ENCODE peak calls at places on chromosomes 4 and X, in four cellular contexts. B is A549, P is sigmoid colon, L is H1. T is an unnamed sample.

GRCh38 chrX:31459361-31459760 is 387.5 kb upstream of the FTHL17 start:
- DNase-seq in B (no peak), P (no peak), L (no peak), T (no peak)

GRCh38 chrX:3697220-3697684 is 16.2 kb downstream of the PRKX start:
- DNase-seq in B (no peak), P (no peak), L (no peak), T (no peak)

GRCh38 chrX:45230410-45230809 is 29.7 kb upstream of the DIPK2B start:
- DNase-seq in B (no peak), P (no peak), L (no peak), T (no peak)

GRCh38 chr4:140066031-140066930 is 87.7 kb downstream of the MAML3 start:
- DNase-seq in B (no peak), P (no peak), L (no peak), T (no peak)

GRCh38 chr4:16122225-16122624 is 38.4 kb upstream of the PROM1 start:
- DNase-seq in B (no peak), P (no peak), L (no peak), T (no peak)

GRCh38 chrX:132710756-132711155 is 221.9 kb upstream of the MBNL3 start:
- DNase-seq in B (no peak), P (no peak), L (no peak), T (no peak)

GRCh38 chrX:22969416-22969815 is 30.3 kb upstream of the DDX53 start:
- DNase-seq in B (no peak), P (no peak), L (no peak), T (no peak)

GRCh38 chrX:105822138-105823091 is at the start of gene NRK:
- DNase-seq in B (no peak), P (peak), L (peak), T (no peak)

GRCh38 chr4:175986-176385 is 51.7 kb downstream of the ZNF718 start:
- DNase-seq in B (no peak), P (no peak), L (no peak), T (no peak)

GRCh38 chr4:135144498-135144897 is 942.9 kb upstream of the PABPC4L start:
- DNase-seq in B (no peak), P (no peak), L (no peak), T (no peak)
- TF ChIP-seq EP300 in B (no peak), P (no peak), L (no peak), T (no peak)

DNA sequence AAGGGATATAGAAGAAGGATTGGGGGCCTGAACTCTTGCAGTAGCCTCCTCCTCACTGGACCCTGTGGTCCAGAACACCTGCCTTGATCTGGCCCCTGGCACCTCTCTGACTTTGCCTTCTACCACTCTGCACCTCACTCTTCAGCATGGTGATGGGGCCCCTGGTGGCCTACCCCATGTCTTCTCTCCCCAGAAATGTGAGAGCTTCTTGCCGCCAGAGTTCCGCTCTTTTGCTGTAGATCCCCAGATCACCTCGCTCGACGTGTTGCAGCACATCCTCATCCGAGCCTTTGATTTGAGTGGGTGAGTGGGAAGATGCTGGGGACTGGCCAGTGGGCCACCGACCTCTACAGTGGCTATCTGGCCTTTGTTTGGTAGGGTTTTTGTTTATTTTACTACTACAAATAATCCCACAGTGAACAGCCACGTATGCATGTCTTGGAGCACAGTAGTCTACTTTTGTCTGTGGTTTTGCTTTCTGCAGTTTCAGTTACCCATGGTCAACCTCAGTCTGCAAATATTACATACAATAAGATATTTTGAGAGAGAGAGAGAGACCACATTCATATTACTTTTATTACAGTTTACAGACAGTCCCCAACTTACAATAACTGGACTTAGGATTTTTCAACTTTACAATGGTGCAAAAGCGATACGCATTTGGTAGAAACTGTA is 1.8 kb downstream of the TBC1D25 start:
- DNase-seq in B (no peak), P (peak), L (no peak), T (no peak)
- TF ChIP-seq CTCF in B (no peak), P (no peak), L (no peak), T (no peak)

GRCh38 chr4:10115657-10116624 is 658 bp downstream of the WDR1 start:
- DNase-seq in B (peak), P (no peak), L (peak), T (peak)

GRCh38 chr4:10117424-10118354 is 1.1 kb upstream of the WDR1 start:
- DNase-seq in B (no peak), P (peak), L (peak), T (peak)

GRCh38 chr4:10115271-10115656 is 1.3 kb downstream of the WDR1 start:
- DNase-seq in B (no peak), P (no peak), L (peak), T (peak)

GRCh38 chr4:10118355-10119004 is 1.9 kb upstream of the WDR1 start:
- DNase-seq in B (no peak), P (no peak), L (no peak), T (no peak)

GRCh38 chr4:10116625-10117423 is at the start of gene WDR1:
- DNase-seq in B (peak), P (peak), L (peak), T (peak)
- TF ChIP-seq POLR2A in B (peak), P (peak), L (no peak), T (peak)

DNA sequence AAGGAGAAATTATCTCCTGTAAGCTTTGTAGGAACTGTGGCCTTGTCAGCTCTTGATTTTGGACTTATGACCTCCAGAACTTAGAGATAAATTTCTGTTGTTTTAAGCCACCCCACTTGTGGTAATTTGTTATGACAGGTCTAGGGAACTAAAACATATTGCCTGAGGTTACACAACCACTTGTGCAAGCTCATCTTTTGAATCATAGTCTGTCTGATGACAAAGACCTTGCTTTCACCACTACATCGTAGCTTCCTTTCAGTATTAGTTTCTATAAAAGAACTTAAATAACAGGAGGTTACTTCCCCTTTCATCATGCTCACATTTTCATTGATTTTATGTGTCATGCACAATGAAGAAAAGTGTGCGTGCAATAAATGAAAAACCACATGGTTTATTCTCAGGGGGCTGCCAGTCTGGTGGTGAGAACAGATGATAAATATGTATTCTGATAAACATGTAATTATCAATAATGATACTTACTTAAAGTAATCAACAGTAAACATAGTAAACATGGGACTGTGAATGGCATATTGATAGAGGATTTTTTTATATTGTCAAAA is 690.0 kb upstream of the HS3ST1 start:
- DNase-seq in B (no peak), P (no peak), L (no peak), T (no peak)
- TF ChIP-seq EP300 in B (no peak), P (no peak), L (no peak), T (no peak)

T was measured in transverse colon.